ENCODE peak calls at places on chromosome X, in nine cellular contexts. A, Y, J, B, P, O, R, X and C are unnamed samples.

GRCh38 chrX:36218801-36219200 is 299.3 kb downstream of the CFAP47 start:
- DNase-seq in B (no peak), J (no peak), Y (no peak), A (no peak), P (no peak), O (no peak), X (no peak), R (no peak), C (no peak)

GRCh38 chrX:47264507-47265173 is 31.8 kb downstream of the USP11 start:
- DNase-seq in P (no peak), B (no peak), R (peak), O (no peak), J (no peak), Y (no peak), X (no peak), A (no peak), C (no peak)

GRCh38 chrX:15973941-15974340 is 119.3 kb upstream of the AP1S2 start:
- DNase-seq in P (no peak), R (no peak), X (no peak), Y (no peak), B (no peak), J (peak), O (no peak), A (peak), C (no peak)

GRCh38 chrX:44914532-44915198 is 41.7 kb downstream of the KDM6A start:
- DNase-seq in P (no peak), J (no peak), Y (no peak), X (no peak), R (no peak), A (no peak), B (no peak), O (no peak), C (no peak)

GRCh38 chrX:107025538-107025937 is 25.5 kb upstream of the MORC4 start:
- DNase-seq in R (peak), B (no peak), J (no peak), O (no peak), Y (no peak), X (no peak), P (peak), A (no peak), C (no peak)

GRCh38 chrX:53223955-53224859 is 800 bp downstream of the KDM5C start:
- DNase-seq in B (no peak), R (peak), X (no peak), P (peak), Y (peak), O (no peak), A (no peak), J (no peak), C (no peak)

GRCh38 chrX:44904542-44905115 is 31.6 kb downstream of the KDM6A start:
- DNase-seq in X (no peak), B (no peak), R (no peak), O (no peak), P (no peak), J (no peak), A (no peak), Y (no peak), C (no peak)

GRCh38 chrX:112941209-112941788 is 100.7 kb upstream of the AMOT start:
- DNase-seq in X (no peak), Y (peak), A (no peak), R (no peak), B (no peak), O (no peak), J (no peak), P (no peak), C (no peak)

GRCh38 chrX:18119856-18120255 is 100.8 kb downstream of the BEND2 start:
- DNase-seq in J (no peak), R (no peak), O (no peak), P (no peak), B (no peak), X (no peak), A (no peak), Y (no peak), C (no peak)

GRCh38 chrX:15686818-15687685 is 22.4 kb upstream of the CLTRN start:
- DNase-seq in X (no peak), Y (peak), R (no peak), J (peak), O (peak), A (peak), P (peak), B (peak), C (peak)

GRCh38 chrX:55839480-55839879 is 121.9 kb downstream of the RRAGB start:
- DNase-seq in R (no peak), J (no peak), X (no peak), B (no peak), O (no peak), P (no peak), A (no peak), Y (peak), C (no peak)

GRCh38 chrX:115493015-115493414 is 68.0 kb upstream of the PLS3 start:
- DNase-seq in J (no peak), B (no peak), Y (no peak), X (no peak), O (no peak), A (no peak), P (no peak), R (no peak), C (no peak)

GRCh38 chrX:71493111-71493613 is 39.7 kb upstream of the OGT start:
- DNase-seq in A (peak), B (no peak), P (no peak), R (no peak), X (no peak), J (peak), Y (peak), O (no peak), C (no peak)

GRCh38 chrX:47587091-47587891 is 5.1 kb downstream of the TIMP1 start:
- DNase-seq in X (peak), A (no peak), J (no peak), P (no peak), R (peak), Y (no peak), O (no peak), B (no peak), C (peak)

GRCh38 chrX:41507899-41508298 is 60.8 kb downstream of the NYX start:
- DNase-seq in J (no peak), A (no peak), Y (no peak), B (no peak), R (no peak), O (no peak), X (no peak), P (no peak), C (no peak)

GRCh38 chrX:46587158-46587557 is 13.6 kb downstream of the CHST7 start:
- DNase-seq in J (no peak), B (no peak), O (no peak), R (no peak), X (no peak), P (no peak), A (no peak), Y (no peak), C (no peak)

GRCh38 chrX:13101439-13102139 is 57.2 kb upstream of the FAM9C start:
- DNase-seq in X (peak), J (peak), Y (peak), O (no peak), R (peak), P (no peak), A (peak), B (peak), C (no peak)

GRCh38 chrX:23559975-23560374 is 107.3 kb upstream of the PRDX4 start:
- DNase-seq in P (peak), A (no peak), X (no peak), J (no peak), O (no peak), R (no peak), Y (no peak), B (no peak), C (no peak)

GRCh38 chrX:109475174-109475891 is 6.6 kb downstream of the GUCY2F start:
- DNase-seq in J (peak), O (no peak), R (no peak), Y (no peak), X (no peak), P (peak), B (peak), A (peak), C (peak)

GRCh38 chrX:45851434-45851991 is 650.8 kb upstream of the DIPK2B start:
- DNase-seq in J (no peak), P (no peak), Y (peak), X (no peak), A (no peak), O (peak), R (no peak), B (peak), C (no peak)

GRCh38 chrX:40158036-40158706 is 60.4 kb upstream of the BCOR start:
- DNase-seq in J (no peak), X (no peak), Y (no peak), R (no peak), B (no peak), O (no peak), P (peak), A (no peak), C (no peak)

GRCh38 chrX:50475208-50475607 is 4.6 kb upstream of the DGKK start:
- DNase-seq in P (no peak), J (no peak), O (no peak), X (no peak), A (no peak), Y (no peak), R (no peak), B (no peak), C (no peak)

GRCh38 chrX:141468940-141469339 is 115.6 kb downstream of the SPANXA1 start:
- DNase-seq in A (no peak), X (no peak), P (no peak), Y (no peak), B (no peak), J (no peak), O (no peak), R (no peak), C (no peak)

GRCh38 chrX:72394518-72395163 is 88.9 kb upstream of the CITED1 start:
- DNase-seq in Y (no peak), P (no peak), O (no peak), R (no peak), J (no peak), A (no peak), X (peak), B (no peak), C (no peak)